ENCODE peak calls at places on chromosome 20, in ten cellular contexts. One of them, this sample, is unnamed. For H3K4me1, the result is how much of the 10 kb centered on the place peaks cover.

GRCh38 chr20:62459488-62459887 is 16.3 kb downstream of the GATA5 start:
- DNase-seq in SJSA1: no peak
- DNase-seq in lung: no peak
- DNase-seq in right lobe of liver: no peak
- DNase-seq in body of pancreas: no peak
- DNase-seq in prostate gland: no peak
- DNase-seq in tibial artery: no peak
- DNase-seq in A549: no peak
- DNase-seq in mucosa of descending colon: no peak
- DNase-seq in CD4-positive, CD25-positive, alpha-beta regulatory T cell: no peak
- DNase-seq in this sample: no peak

GRCh38 chr20:23362392-23363256 is 642 bp downstream of the GZF1 start:
- DNase-seq in SJSA1: no peak
- DNase-seq in lung: peak
- DNase-seq in right lobe of liver: no peak
- DNase-seq in body of pancreas: peak
- DNase-seq in prostate gland: peak
- DNase-seq in tibial artery: peak
- DNase-seq in A549: no peak
- DNase-seq in mucosa of descending colon: no peak
- DNase-seq in CD4-positive, CD25-positive, alpha-beta regulatory T cell: no peak
- DNase-seq in this sample: peak

GRCh38 chr20:25517124-25517523 is 68.2 kb downstream of the NINL start:
- DNase-seq in SJSA1: no peak
- DNase-seq in lung: no peak
- DNase-seq in right lobe of liver: no peak
- DNase-seq in body of pancreas: no peak
- DNase-seq in prostate gland: no peak
- DNase-seq in tibial artery: no peak
- DNase-seq in A549: no peak
- DNase-seq in mucosa of descending colon: no peak
- DNase-seq in CD4-positive, CD25-positive, alpha-beta regulatory T cell: no peak
- DNase-seq in this sample: no peak

GRCh38 chr20:40663991-40664880 is 24.8 kb downstream of the MAFB start:
- DNase-seq in SJSA1: no peak
- DNase-seq in lung: peak
- DNase-seq in right lobe of liver: no peak
- DNase-seq in body of pancreas: no peak
- DNase-seq in prostate gland: no peak
- DNase-seq in tibial artery: no peak
- DNase-seq in A549: no peak
- DNase-seq in mucosa of descending colon: no peak
- DNase-seq in CD4-positive, CD25-positive, alpha-beta regulatory T cell: no peak
- DNase-seq in this sample: no peak

GRCh38 chr20:59994697-59995122 is 36.5 kb downstream of the CDH26 start:
- DNase-seq in SJSA1: no peak
- DNase-seq in lung: peak
- DNase-seq in right lobe of liver: peak
- DNase-seq in body of pancreas: peak
- DNase-seq in prostate gland: peak
- DNase-seq in tibial artery: no peak
- DNase-seq in A549: peak
- DNase-seq in mucosa of descending colon: peak
- DNase-seq in CD4-positive, CD25-positive, alpha-beta regulatory T cell: no peak
- DNase-seq in this sample: no peak

GRCh38 chr20:54167909-54168872 is 5.6 kb downstream of the CYP24A1 start:
- DNase-seq in SJSA1: no peak
- DNase-seq in lung: no peak
- DNase-seq in right lobe of liver: no peak
- DNase-seq in body of pancreas: no peak
- DNase-seq in prostate gland: no peak
- DNase-seq in tibial artery: no peak
- DNase-seq in A549: peak
- DNase-seq in mucosa of descending colon: no peak
- DNase-seq in CD4-positive, CD25-positive, alpha-beta regulatory T cell: no peak
- DNase-seq in this sample: no peak

GRCh38 chr20:64116541-64117423 is 9.4 kb upstream of the NPBWR2 start:
- DNase-seq in SJSA1: no peak
- DNase-seq in lung: no peak
- DNase-seq in right lobe of liver: peak
- DNase-seq in body of pancreas: no peak
- DNase-seq in prostate gland: no peak
- DNase-seq in tibial artery: peak
- DNase-seq in A549: no peak
- DNase-seq in mucosa of descending colon: no peak
- DNase-seq in CD4-positive, CD25-positive, alpha-beta regulatory T cell: no peak
- DNase-seq in this sample: no peak

GRCh38 chr20:63529861-63530787 is 7.1 kb downstream of the PTK6 start:
- DNase-seq in SJSA1: no peak
- DNase-seq in lung: no peak
- DNase-seq in right lobe of liver: no peak
- DNase-seq in body of pancreas: no peak
- DNase-seq in prostate gland: no peak
- DNase-seq in tibial artery: no peak
- DNase-seq in A549: no peak
- DNase-seq in mucosa of descending colon: peak
- DNase-seq in CD4-positive, CD25-positive, alpha-beta regulatory T cell: no peak
- DNase-seq in this sample: peak

GRCh38 chr20:53582574-53583351 is 10.9 kb downstream of the ZNF217 start:
- DNase-seq in SJSA1: peak
- DNase-seq in lung: peak
- DNase-seq in right lobe of liver: no peak
- DNase-seq in body of pancreas: peak
- DNase-seq in prostate gland: no peak
- DNase-seq in tibial artery: no peak
- DNase-seq in A549: peak
- DNase-seq in mucosa of descending colon: no peak
- DNase-seq in CD4-positive, CD25-positive, alpha-beta regulatory T cell: peak
- DNase-seq in this sample: peak

DNA sequence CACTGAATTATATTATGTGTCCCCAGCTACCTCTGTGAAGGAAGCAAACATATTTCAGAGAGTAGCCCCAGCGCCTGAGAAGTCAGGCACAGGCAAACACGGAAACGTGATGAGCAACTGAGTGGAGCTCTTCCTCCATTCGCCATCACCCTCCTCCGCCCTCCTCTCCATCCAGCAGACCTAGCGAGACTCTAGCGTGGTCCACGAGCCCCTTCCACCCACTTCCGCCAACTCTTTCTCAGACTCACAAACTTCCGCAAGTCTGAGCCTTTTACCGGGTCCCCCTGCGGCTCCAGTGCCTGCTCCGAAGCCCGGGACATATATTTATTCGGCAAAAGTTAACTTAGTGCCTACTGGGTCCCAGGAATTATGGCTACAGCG is 548 bp downstream of the SNRPB start:
- DNase-seq in SJSA1: peak
- DNase-seq in lung: no peak
- DNase-seq in right lobe of liver: peak
- DNase-seq in body of pancreas: peak
- DNase-seq in prostate gland: peak
- DNase-seq in tibial artery: peak
- DNase-seq in A549: peak
- DNase-seq in mucosa of descending colon: no peak
- DNase-seq in CD4-positive, CD25-positive, alpha-beta regulatory T cell: peak
- DNase-seq in this sample: peak
- H3K4me1 ChIP-seq in SJSA1: under half
- H3K4me1 ChIP-seq in lung: under half
- H3K4me1 ChIP-seq in right lobe of liver: under half
- H3K4me1 ChIP-seq in body of pancreas: under half
- H3K4me1 ChIP-seq in prostate gland: under half
- H3K4me1 ChIP-seq in tibial artery: under half
- H3K4me1 ChIP-seq in A549: under half
- H3K4me1 ChIP-seq in mucosa of descending colon: under half
- H3K4me1 ChIP-seq in CD4-positive, CD25-positive, alpha-beta regulatory T cell: under half
- H3K4me1 ChIP-seq in this sample: under half

DNA sequence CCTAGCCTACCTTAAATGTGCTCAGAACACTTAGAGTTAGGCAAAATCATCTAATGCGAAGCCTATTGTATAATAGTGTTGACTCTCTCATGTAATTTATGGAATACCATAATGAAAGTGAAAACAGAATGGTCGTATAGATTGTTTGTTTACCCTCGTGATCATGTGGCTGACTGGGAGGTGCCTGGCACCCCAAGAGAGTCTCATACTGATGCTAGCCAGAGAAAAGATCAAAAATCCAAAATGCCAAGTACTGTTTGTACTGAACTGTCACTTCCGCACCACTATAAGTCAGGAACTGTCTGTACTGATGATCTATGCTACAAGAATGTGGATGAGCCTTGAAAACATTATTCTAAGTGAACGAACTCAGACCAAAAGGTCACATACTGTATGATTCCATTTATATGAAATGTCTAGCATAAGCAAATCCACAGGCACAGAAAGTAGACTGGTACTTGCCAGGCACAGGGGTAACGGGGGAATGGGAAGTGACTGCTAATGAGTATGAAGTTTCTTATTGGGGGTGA is 22.4 kb downstream of the ZMYND8 start:
- DNase-seq in SJSA1: peak
- DNase-seq in lung: no peak
- DNase-seq in right lobe of liver: peak
- DNase-seq in body of pancreas: peak
- DNase-seq in prostate gland: peak
- DNase-seq in tibial artery: no peak
- DNase-seq in A549: peak
- DNase-seq in mucosa of descending colon: no peak
- DNase-seq in CD4-positive, CD25-positive, alpha-beta regulatory T cell: no peak
- DNase-seq in this sample: no peak
- H3K4me3 ChIP-seq in SJSA1: peak
- H3K4me3 ChIP-seq in lung: no peak
- H3K4me3 ChIP-seq in right lobe of liver: peak
- H3K4me3 ChIP-seq in body of pancreas: no peak
- H3K4me3 ChIP-seq in prostate gland: peak
- H3K4me3 ChIP-seq in tibial artery: peak
- H3K4me3 ChIP-seq in A549: peak
- H3K4me3 ChIP-seq in mucosa of descending colon: no peak
- H3K4me3 ChIP-seq in CD4-positive, CD25-positive, alpha-beta regulatory T cell: no peak
- H3K4me3 ChIP-seq in this sample: no peak

GRCh38 chr20:38139156-38139912 is 25.7 kb downstream of the TGM2 start:
- DNase-seq in SJSA1: no peak
- DNase-seq in lung: no peak
- DNase-seq in right lobe of liver: peak
- DNase-seq in body of pancreas: no peak
- DNase-seq in prostate gland: no peak
- DNase-seq in tibial artery: peak
- DNase-seq in A549: no peak
- DNase-seq in mucosa of descending colon: no peak
- DNase-seq in CD4-positive, CD25-positive, alpha-beta regulatory T cell: no peak
- DNase-seq in this sample: no peak
- H3K4me1 ChIP-seq in SJSA1: under half
- H3K4me1 ChIP-seq in lung: under half
- H3K4me1 ChIP-seq in right lobe of liver: under half
- H3K4me1 ChIP-seq in body of pancreas: under half
- H3K4me1 ChIP-seq in prostate gland: under half
- H3K4me1 ChIP-seq in tibial artery: under half
- H3K4me1 ChIP-seq in A549: half or more
- H3K4me1 ChIP-seq in mucosa of descending colon: under half
- H3K4me1 ChIP-seq in CD4-positive, CD25-positive, alpha-beta regulatory T cell: under half
- H3K4me1 ChIP-seq in this sample: under half

GRCh38 chr20:50004175-50004574 is 21.4 kb downstream of the SNAI1 start:
- DNase-seq in SJSA1: no peak
- DNase-seq in lung: no peak
- DNase-seq in right lobe of liver: no peak
- DNase-seq in body of pancreas: no peak
- DNase-seq in prostate gland: no peak
- DNase-seq in tibial artery: no peak
- DNase-seq in A549: no peak
- DNase-seq in mucosa of descending colon: no peak
- DNase-seq in CD4-positive, CD25-positive, alpha-beta regulatory T cell: no peak
- DNase-seq in this sample: no peak
- H3K4me3 ChIP-seq in SJSA1: no peak
- H3K4me3 ChIP-seq in lung: no peak
- H3K4me3 ChIP-seq in right lobe of liver: no peak
- H3K4me3 ChIP-seq in body of pancreas: no peak
- H3K4me3 ChIP-seq in prostate gland: no peak
- H3K4me3 ChIP-seq in tibial artery: no peak
- H3K4me3 ChIP-seq in A549: no peak
- H3K4me3 ChIP-seq in mucosa of descending colon: no peak
- H3K4me3 ChIP-seq in CD4-positive, CD25-positive, alpha-beta regulatory T cell: no peak
- H3K4me3 ChIP-seq in this sample: no peak

This sample was measured in BE2C.